ENCODE peak calls at places on chromosomes 1 and 21, in seven cellular contexts. W is GM23338, X is SK-N-SH, J is GM23248, O is HCT116, S is neural progenitor cell, K is hepatocyte. Y is an unnamed sample.

GRCh38 chr1:45876000-45876399 is 72.6 kb downstream of the MAST2 start:
- DNase-seq in O (no peak), W (no peak), S (no peak), J (peak), X (no peak), K (no peak), Y (no peak)

GRCh38 chr1:151716405-151716762 is 219 bp downstream of the CELF3 start:
- DNase-seq in X (no peak), W (no peak), S (no peak), O (no peak), K (no peak), J (no peak), Y (no peak)

GRCh38 chr1:154329152-154329521 is 3.8 kb downstream of the ATP8B2 start:
- DNase-seq in O (no peak), W (peak), X (peak), S (peak), K (no peak), J (peak), Y (no peak)

GRCh38 chr1:202374077-202374476 is 25.6 kb downstream of the PPP1R12B start:
- DNase-seq in X (no peak), S (no peak), J (peak), K (no peak), W (no peak), O (no peak), Y (no peak)

GRCh38 chr1:81670286-81670685 is 130.4 kb upstream of the ADGRL2 start:
- DNase-seq in W (no peak), X (peak), O (no peak), K (peak), J (peak), S (no peak), Y (peak)

GRCh38 chr1:60223370-60223652 is 149.7 kb upstream of the C1orf87 start:
- DNase-seq in K (no peak), S (no peak), O (no peak), J (no peak), X (no peak), W (no peak), Y (no peak)

GRCh38 chr21:46326110-46326703 is 2.3 kb downstream of the PCNT start:
- DNase-seq in W (peak), J (no peak), S (no peak), O (no peak), X (no peak), K (no peak), Y (peak)

GRCh38 chr1:29786791-29787732 is 550.7 kb downstream of the PTPRU start:
- DNase-seq in O (no peak), X (peak), S (no peak), J (no peak), W (no peak), K (no peak), Y (no peak)

GRCh38 chr1:66265268-66265667 is 268.7 kb upstream of the SGIP1 start:
- DNase-seq in W (no peak), J (no peak), X (no peak), S (no peak), O (no peak), K (no peak), Y (no peak)

GRCh38 chr1:66265796-66266195 is 268.2 kb upstream of the SGIP1 start:
- DNase-seq in K (no peak), J (peak), O (no peak), S (no peak), W (no peak), X (no peak), Y (no peak)

GRCh38 chr1:66266756-66267155 is 267.2 kb upstream of the SGIP1 start:
- DNase-seq in S (no peak), J (peak), O (no peak), W (no peak), X (no peak), K (no peak), Y (no peak)

GRCh38 chr1:66267211-66267940 is 266.6 kb upstream of the SGIP1 start:
- DNase-seq in J (no peak), S (no peak), W (no peak), O (no peak), X (no peak), K (no peak), Y (no peak)

GRCh38 chr1:66266350-66266749 is 267.6 kb upstream of the SGIP1 start:
- DNase-seq in S (no peak), O (peak), W (no peak), J (peak), X (no peak), K (no peak), Y (peak)
- TF ChIP-seq EZH2phosphoT487 in S (no peak), O (no peak), W (no peak), J (no peak), X (no peak), K (no peak), Y (no peak)

DNA sequence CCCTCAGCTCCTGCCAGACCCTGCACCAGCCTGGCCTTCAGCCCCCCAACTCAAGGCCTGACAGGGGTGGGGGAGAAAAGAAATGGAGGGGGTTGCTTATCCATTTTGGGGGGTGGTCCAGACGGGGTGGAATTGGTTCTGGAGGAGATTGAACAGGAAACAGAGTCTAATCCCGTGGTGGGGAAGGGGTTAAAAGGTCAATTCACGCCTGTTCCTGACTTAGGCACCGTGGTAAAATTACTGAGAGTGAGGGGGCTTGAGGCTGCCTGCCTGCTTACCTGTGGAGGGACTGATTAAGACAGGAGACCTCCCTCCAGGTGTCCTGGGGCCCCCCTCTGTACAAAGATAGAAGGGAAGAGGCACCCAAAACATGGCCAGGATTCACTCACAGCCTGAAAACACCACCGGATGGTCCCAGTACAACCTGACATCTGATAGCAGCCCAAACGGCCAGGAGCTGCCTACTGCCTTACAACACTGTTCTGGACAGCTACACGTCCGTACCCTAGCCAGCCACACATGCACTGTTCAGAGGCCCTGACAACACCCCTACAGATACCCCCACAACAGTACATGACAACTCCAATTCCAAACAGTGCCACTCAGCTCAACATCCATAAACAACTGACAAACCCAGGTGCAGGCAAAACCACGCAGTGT is 31.8 kb downstream of the AHDC1 start:
- DNase-seq in K (no peak), W (peak), X (no peak), O (no peak), S (peak), J (no peak), Y (no peak)
- H3K4me3 ChIP-seq in K (no peak), W (peak), X (no peak), O (no peak), S (peak), J (no peak), Y (no peak)

DNA sequence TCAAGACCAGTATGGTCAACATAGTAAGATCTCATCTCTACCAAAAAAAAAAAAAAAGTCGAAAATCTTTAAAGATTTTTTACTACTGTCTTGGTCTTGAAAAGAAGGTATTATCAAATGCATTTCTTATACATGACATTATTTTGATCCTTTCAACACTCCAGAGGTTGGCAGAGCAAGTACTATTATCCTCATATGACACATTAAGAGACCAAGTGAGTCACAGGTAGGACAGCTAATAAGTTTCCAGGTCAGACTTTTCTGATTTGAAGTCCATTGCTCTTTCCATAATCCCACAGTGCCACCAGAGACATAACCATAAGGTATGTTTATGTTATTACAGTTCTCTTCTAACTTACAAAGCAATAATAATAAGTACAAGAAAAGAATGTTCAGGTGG is 15.2 kb downstream of the DBT start:
- DNase-seq in J (peak), O (no peak), S (no peak), W (no peak), X (no peak), K (no peak), Y (peak)
- TF ChIP-seq EZH2phosphoT487 in J (no peak), O (no peak), S (no peak), W (no peak), X (no peak), K (no peak), Y (no peak)

DNA sequence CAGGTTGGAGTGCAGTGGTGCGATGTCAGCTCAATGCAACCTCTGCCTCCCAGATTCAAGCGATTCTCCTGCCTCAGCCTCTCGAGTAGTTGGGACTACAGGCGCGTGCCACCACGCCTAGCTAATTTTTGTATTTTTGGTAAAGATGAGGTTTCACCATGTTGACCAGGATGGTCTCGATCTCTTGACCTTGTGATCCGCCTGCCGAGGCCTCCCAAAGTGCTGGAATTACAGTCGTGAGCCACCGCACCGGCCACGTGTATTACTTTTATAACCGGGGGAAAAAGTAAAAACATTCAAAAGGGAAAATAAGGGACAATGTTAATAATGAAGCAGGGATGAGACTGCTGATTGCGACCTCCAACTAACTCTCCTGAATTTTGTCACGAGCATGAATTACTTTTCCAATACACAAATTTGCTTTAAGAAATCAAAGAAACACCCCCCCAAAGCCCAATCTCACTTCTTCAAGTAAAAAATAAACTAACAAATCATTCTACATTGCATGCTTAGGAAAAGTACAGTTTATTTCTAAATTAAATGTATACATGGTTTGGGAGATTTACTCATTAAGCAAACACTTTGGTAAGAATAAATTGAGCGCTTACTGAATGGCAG is 550 bp upstream of the ZBED6 start:
- DNase-seq in O (no peak), X (no peak), S (no peak), K (no peak), W (no peak), J (no peak), Y (no peak)
- H3K4me3 ChIP-seq in O (peak), X (peak), S (peak), K (peak), W (peak), J (peak), Y (peak)

GRCh38 chr1:93845554-93846150 is 33.4 kb downstream of the DNTTIP2 start:
- DNase-seq in J (peak), X (no peak), S (peak), O (no peak), K (peak), W (peak), Y (peak)

GRCh38 chr1:93844262-93845045 is 34.6 kb downstream of the DNTTIP2 start:
- DNase-seq in S (peak), W (peak), X (peak), O (peak), K (peak), J (peak), Y (peak)

GRCh38 chr1:93846929-93847810 is 31.8 kb downstream of the DNTTIP2 start:
- DNase-seq in O (peak), W (peak), X (peak), K (peak), S (peak), J (peak), Y (peak)

GRCh38 chr1:93847811-93848288 is 31.2 kb downstream of the DNTTIP2 start:
- DNase-seq in O (peak), J (peak), S (peak), W (peak), K (peak), X (peak), Y (peak)

GRCh38 chr1:93846151-93846928 is 32.7 kb downstream of the DNTTIP2 start:
- DNase-seq in K (peak), W (peak), J (peak), O (peak), S (peak), X (peak), Y (peak)
- TF ChIP-seq EZH2phosphoT487 in K (no peak), W (no peak), J (no peak), O (no peak), S (no peak), X (no peak), Y (peak)